ENCODE peak calls at places on chromosome 18, in eight cellular contexts. Q, Y, O, L, R, V, I and A are unnamed samples.

GRCh38 chr18:79191956-79192355 is 122.8 kb downstream of the ATP9B start:
- DNase-seq in Q (no peak), Y (no peak), O (no peak), L (no peak), R (no peak), V (no peak), I (no peak), A (no peak)

GRCh38 chr18:66640431-66640830 is 36.5 kb upstream of the CDH19 start:
- DNase-seq in Q (no peak), Y (no peak), O (no peak), L (no peak), R (no peak), V (no peak), I (no peak), A (no peak)

GRCh38 chr18:31606265-31606664 is 14.6 kb downstream of the TTR start:
- DNase-seq in Q (no peak), Y (no peak), O (no peak), L (no peak), R (no peak), V (no peak), I (no peak), A (no peak)

GRCh38 chr18:79599503-79599931 is 80.1 kb upstream of the CTDP1 start:
- DNase-seq in Q (no peak), Y (no peak), O (no peak), L (peak; percentile 21), R (no peak), V (no peak), I (no peak), A (peak; percentile 19)

GRCh38 chr18:55699233-55699765 is 111.3 kb upstream of the TCF4 start:
- DNase-seq in Q (no peak), Y (no peak), O (no peak), L (peak; percentile 5), R (no peak), V (no peak), I (no peak), A (no peak)

GRCh38 chr18:36496022-36496421 is 198.5 kb downstream of the FHOD3 start:
- DNase-seq in Q (no peak), Y (no peak), O (no peak), L (no peak), R (no peak), V (no peak), I (no peak), A (no peak)

GRCh38 chr18:63336366-63337099 is 17.0 kb upstream of the BCL2 start:
- DNase-seq in Q (no peak), Y (no peak), O (no peak), L (peak; percentile 95), R (peak; percentile 93), V (no peak), I (no peak), A (no peak)

GRCh38 chr18:45361148-45361851 is 254.0 kb upstream of the SLC14A2 start:
- DNase-seq in Q (no peak), Y (no peak), O (no peak), L (peak; percentile 55), R (no peak), V (no peak), I (no peak), A (no peak)

GRCh38 chr18:22286576-22286975 is 117.2 kb downstream of the GATA6 start:
- DNase-seq in Q (no peak), Y (no peak), O (no peak), L (no peak), R (no peak), V (peak; percentile 25), I (no peak), A (peak; percentile 66)

GRCh38 chr18:61752973-61753372 is 139.8 kb downstream of the RNF152 start:
- DNase-seq in Q (no peak), Y (no peak), O (no peak), L (no peak), R (no peak), V (no peak), I (no peak), A (no peak)

GRCh38 chr18:58044370-58045264 is 591 bp downstream of the NEDD4L start:
- DNase-seq in Q (peak; percentile 42), Y (peak; percentile 30), O (peak; percentile 52), L (peak; percentile 59), R (no peak), V (peak; percentile 23), I (peak; percentile 4), A (peak; percentile 59)

GRCh38 chr18:64668563-64668962 is 519.7 kb upstream of the LINC00305 start:
- DNase-seq in Q (no peak), Y (no peak), O (no peak), L (no peak), R (no peak), V (no peak), I (no peak), A (no peak)

GRCh38 chr18:51724790-51725721 is 527.6 kb upstream of the MEX3C start:
- DNase-seq in Q (no peak), Y (no peak), O (no peak), L (no peak), R (peak; percentile 4), V (no peak), I (no peak), A (no peak)

GRCh38 chr18:79067611-79068010 is 1.6 kb upstream of the ATP9B start:
- DNase-seq in Q (no peak), Y (no peak), O (no peak), L (no peak), R (no peak), V (no peak), I (no peak), A (no peak)

GRCh38 chr18:63157293-63158011 is 162.1 kb downstream of the BCL2 start:
- DNase-seq in Q (no peak), Y (no peak), O (no peak), L (no peak), R (no peak), V (no peak), I (no peak), A (no peak)

GRCh38 chr18:68083131-68083530 is 566.6 kb upstream of the DSEL start:
- DNase-seq in Q (no peak), Y (no peak), O (no peak), L (peak; percentile 67), R (peak; percentile 15), V (no peak), I (no peak), A (no peak)

GRCh38 chr18:74311000-74311399 is 4.6 kb upstream of the C18orf63 start:
- DNase-seq in Q (no peak), Y (no peak), O (no peak), L (no peak), R (no peak), V (no peak), I (no peak), A (no peak)

GRCh38 chr18:7062236-7062635 is 55.4 kb downstream of the LAMA1 start:
- DNase-seq in Q (no peak), Y (no peak), O (no peak), L (no peak), R (no peak), V (no peak), I (no peak), A (no peak)

GRCh38 chr18:77967791-77968190 is 718.1 kb downstream of the GALR1 start:
- DNase-seq in Q (no peak), Y (no peak), O (no peak), L (no peak), R (no peak), V (no peak), I (no peak), A (no peak)

GRCh38 chr18:57776767-57777166 is 26.3 kb downstream of the ATP8B1 start:
- DNase-seq in Q (no peak), Y (no peak), O (no peak), L (peak; percentile 62), R (no peak), V (no peak), I (no peak), A (no peak)

GRCh38 chr18:61589724-61590065 is 256.5 kb downstream of the CDH20 start:
- DNase-seq in Q (no peak), Y (no peak), O (no peak), L (peak; percentile 76), R (no peak), V (no peak), I (no peak), A (no peak)

GRCh38 chr18:48988508-48989303 is 37.9 kb upstream of the SMAD7 start:
- DNase-seq in Q (no peak), Y (no peak), O (no peak), L (no peak), R (no peak), V (no peak), I (no peak), A (peak; percentile 34)

GRCh38 chr18:47215554-47216138 is 35.8 kb downstream of the SKOR2 start:
- DNase-seq in Q (peak; percentile 19), Y (no peak), O (no peak), L (peak; percentile 62), R (peak; percentile 29), V (no peak), I (no peak), A (no peak)

GRCh38 chr18:67875936-67876335 is 359.4 kb upstream of the DSEL start:
- DNase-seq in Q (no peak), Y (no peak), O (no peak), L (peak; percentile 11), R (no peak), V (no peak), I (no peak), A (no peak)

GRCh38 chr18:72986103-72986502 is 118.3 kb upstream of the NETO1 start:
- DNase-seq in Q (no peak), Y (no peak), O (no peak), L (peak; percentile 4), R (no peak), V (no peak), I (no peak), A (no peak)

GRCh38 chr18:74734013-74734444 is 136.4 kb downstream of the ZNF407 start:
- DNase-seq in Q (no peak), Y (no peak), O (no peak), L (no peak), R (no peak), V (no peak), I (no peak), A (no peak)

GRCh38 chr18:77567202-77567601 is 317.6 kb downstream of the GALR1 start:
- DNase-seq in Q (no peak), Y (no peak), O (no peak), L (no peak), R (no peak), V (no peak), I (no peak), A (no peak)

GRCh38 chr18:69757733-69758132 is 189.9 kb downstream of the CD226 start:
- DNase-seq in Q (no peak), Y (no peak), O (no peak), L (peak; percentile 35), R (no peak), V (no peak), I (no peak), A (no peak)